ENCODE peak calls at places on chromosome 19, in four cellular contexts. T, M, X and H are unnamed samples.

GRCh38 chr19:8085606-8086464 is 33.3 kb downstream of the CCL25 start:
- DNase-seq in X (no peak), M (no peak), T (no peak), H (peak)

GRCh38 chr19:15292847-15293582 is 39.3 kb downstream of the BRD4 start:
- DNase-seq in T (no peak), X (no peak), M (no peak), H (no peak)

GRCh38 chr19:28012361-28012760 is 1200.6 kb downstream of the UQCRFS1 start:
- DNase-seq in X (no peak), T (no peak), M (no peak), H (no peak)

GRCh38 chr19:50258918-50259372 is 55.5 kb downstream of the MYH14 start:
- DNase-seq in M (peak), T (no peak), X (no peak), H (peak)

GRCh38 chr19:632228-633067 is 889 bp downstream of the POLRMT start:
- DNase-seq in M (no peak), T (no peak), X (peak), H (peak)

GRCh38 chr19:3516675-3517207 is 10.6 kb downstream of the FZR1 start:
- DNase-seq in T (no peak), X (no peak), M (peak), H (peak)

GRCh38 chr19:30674656-30675055 is 302.5 kb downstream of the ZNF536 start:
- DNase-seq in X (no peak), M (no peak), T (no peak), H (no peak)

GRCh38 chr19:607301-608154 is 17.8 kb downstream of the HCN2 start:
- DNase-seq in M (no peak), X (no peak), T (no peak), H (no peak)

GRCh38 chr19:1816530-1817298 is 4.6 kb upstream of the ATP8B3 start:
- DNase-seq in T (no peak), M (no peak), X (no peak), H (no peak)

GRCh38 chr19:55041627-55042343 is 3.7 kb upstream of the GP6 start:
- DNase-seq in X (no peak), M (no peak), T (no peak), H (no peak)

GRCh38 chr19:47582320-47582909 is 9.5 kb upstream of the ZNF541 start:
- DNase-seq in M (no peak), X (peak), T (no peak), H (peak)

GRCh38 chr19:42433503-42434260 is 6.5 kb upstream of the LIPE start:
- DNase-seq in X (peak), T (peak), M (peak), H (peak)

DNA sequence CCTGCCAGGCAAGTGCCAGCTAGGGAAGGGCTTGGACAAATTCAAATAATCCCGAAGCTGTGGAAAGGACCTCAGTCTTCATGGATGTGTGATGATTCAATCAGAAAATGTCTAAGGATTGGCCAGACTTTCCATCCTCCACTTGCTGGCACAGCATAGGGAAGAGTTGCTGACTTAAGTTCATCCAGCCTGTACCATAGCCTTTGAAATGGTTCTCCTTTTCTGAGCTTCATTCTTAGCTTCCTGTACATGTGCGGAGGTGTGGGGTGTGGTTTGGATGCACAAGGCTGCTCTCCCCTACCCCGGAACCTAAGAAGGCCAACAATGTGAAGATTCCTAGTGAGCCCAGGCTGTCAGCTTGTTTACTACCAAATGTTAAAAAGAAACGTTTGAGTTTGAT is 959 bp upstream of the IGFL3 start:
- DNase-seq in T (no peak), M (no peak), X (no peak), H (no peak)
- H3K27ac ChIP-seq in T (peak), M (no peak), X (no peak), H (no peak)

GRCh38 chr19:19515764-19516519 is at the start of gene NDUFA13:
- DNase-seq in M (peak), T (peak), X (peak), H (peak)

GRCh38 chr19:19514881-19515763 is at the start of gene TSSK6:
- DNase-seq in T (no peak), X (no peak), M (no peak), H (no peak)

GRCh38 chr19:19510432-19510831 is 4.9 kb downstream of the TSSK6 start:
- DNase-seq in X (no peak), T (no peak), M (no peak), H (peak)

GRCh38 chr19:19514215-19514633 is 1.1 kb downstream of the TSSK6 start:
- DNase-seq in M (no peak), X (no peak), T (no peak), H (peak)

GRCh38 chr19:19513671-19514070 is 1.7 kb downstream of the TSSK6 start:
- DNase-seq in M (no peak), T (no peak), X (no peak), H (no peak)
- TF ChIP-seq POLR2A in M (no peak), T (no peak), X (no peak), H (no peak)

GRCh38 chr19:38264486-38265212 is at the start of gene SPINT2:
- DNase-seq in X (no peak), M (no peak), T (no peak), H (no peak)
- H3K27ac ChIP-seq in X (no peak), M (peak), T (no peak), H (peak)

GRCh38 chr19:4715529-4716221 is 8.0 kb downstream of the DPP9 start:
- DNase-seq in X (no peak), T (no peak), M (peak), H (no peak)
- TF ChIP-seq POLR2A in X (no peak), T (no peak), M (no peak), H (no peak)

GRCh38 chr19:13797058-13797440 is 1.8 kb downstream of the ZSWIM4 start:
- DNase-seq in X (no peak), M (no peak), T (no peak), H (peak)

GRCh38 chr19:13795595-13796300 is 505 bp downstream of the ZSWIM4 start:
- DNase-seq in T (no peak), X (peak), M (no peak), H (no peak)

GRCh38 chr19:13796301-13797057 is 1.2 kb downstream of the ZSWIM4 start:
- DNase-seq in X (peak), M (peak), T (peak), H (peak)

GRCh38 chr19:13799669-13800068 is 4.4 kb downstream of the ZSWIM4 start:
- DNase-seq in M (no peak), T (no peak), X (no peak), H (no peak)

GRCh38 chr19:13797870-13798269 is 2.6 kb downstream of the ZSWIM4 start:
- DNase-seq in T (peak), X (peak), M (peak), H (peak)
- H3K27ac ChIP-seq in T (peak), X (peak), M (no peak), H (peak)

GRCh38 chr19:11346104-11346940 is at the start of the genes CCDC159 and TMEM205:
- DNase-seq in X (peak), T (peak), M (peak), H (peak)
- TF ChIP-seq POLR2A in X (peak), T (peak), M (no peak), H (peak)

GRCh38 chr19:35724560-35724959 is 6.8 kb downstream of the KMT2B start:
- DNase-seq in M (no peak), X (no peak), T (no peak), H (no peak)
- H3K27ac ChIP-seq in M (no peak), X (no peak), T (no peak), H (no peak)

DNA sequence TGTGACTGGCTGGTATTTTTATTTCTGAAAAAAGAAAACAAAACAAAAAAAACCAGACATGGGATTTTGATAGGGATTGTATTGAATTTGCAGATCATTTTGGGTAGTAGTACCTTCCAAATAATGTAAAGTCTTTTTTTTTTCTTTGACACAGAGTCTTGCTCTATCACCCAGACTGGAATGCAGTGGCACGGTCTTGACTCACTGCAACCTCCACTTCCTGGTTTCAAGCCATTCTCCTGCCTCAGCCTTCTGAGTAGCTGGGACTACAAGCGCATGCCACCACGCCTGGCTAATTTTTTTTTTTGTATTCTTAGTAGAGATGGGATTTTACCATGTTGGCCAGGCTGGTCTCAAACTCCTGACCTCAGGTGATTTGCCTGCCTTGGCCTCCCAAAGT is 4.2 kb downstream of the ZNF101 start:
- DNase-seq in T (no peak), X (no peak), M (no peak), H (no peak)
- TF ChIP-seq POLR2A in T (no peak), X (no peak), M (no peak), H (no peak)

DNA sequence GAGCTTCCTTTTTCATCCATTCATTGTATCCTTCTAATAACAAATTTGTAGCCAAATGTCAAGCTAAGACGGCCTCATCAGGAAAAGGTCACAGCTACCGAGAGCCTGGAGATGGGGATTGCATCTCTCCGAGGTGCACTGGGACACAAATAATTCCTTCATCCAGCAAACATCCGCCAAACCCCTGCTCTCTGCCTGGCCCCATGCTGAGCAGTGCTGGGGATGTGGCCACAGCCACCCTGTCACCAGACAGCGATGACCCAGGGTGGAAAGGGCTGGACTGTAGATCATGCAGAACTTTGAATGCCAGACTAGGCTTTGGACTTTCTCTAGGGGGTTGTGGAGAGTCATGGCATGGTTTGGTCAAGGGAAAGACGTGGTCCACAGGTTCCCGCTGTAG is 1.9 kb downstream of the TOMM40 start:
- DNase-seq in T (no peak), M (no peak), X (no peak), H (no peak)
- H3K27ac ChIP-seq in T (no peak), M (no peak), X (no peak), H (peak)